ENCODE peak calls at places on chromosomes 6 and 20, in four cellular contexts. Y is K562, H is HepG2, L is GM12878. N is an unnamed sample.

GRCh38 chr6:63347599-63347998 is 27.8 kb upstream of the LGSN start:
- DNase-seq in H (peak), L (no peak), Y (no peak), N (no peak)

GRCh38 chr20:10823585-10823984 is 149.8 kb upstream of the JAG1 start:
- DNase-seq in H (peak), Y (no peak), L (no peak), N (no peak)

GRCh38 chr20:31663838-31664695 is 26.4 kb downstream of the COX4I2 start:
- DNase-seq in Y (peak), L (no peak), H (peak), N (no peak)

GRCh38 chr6:149885888-149886287 is 12.0 kb downstream of the RAET1E start:
- DNase-seq in H (no peak), Y (no peak), L (no peak), N (no peak)

GRCh38 chr6:13188306-13188705 is 140.0 kb downstream of the TBC1D7 start:
- DNase-seq in H (no peak), Y (no peak), L (no peak), N (no peak)

GRCh38 chr20:58019027-58019849 is 209.2 kb downstream of the ANKRD60 start:
- DNase-seq in H (no peak), Y (no peak), L (no peak), N (no peak)

GRCh38 chr6:21200056-21200870 is 393.3 kb upstream of the SOX4 start:
- DNase-seq in H (peak), L (no peak), Y (no peak), N (no peak)

GRCh38 chr6:37242429-37243052 is 15.0 kb upstream of the TBC1D22B start:
- DNase-seq in Y (peak), H (peak), L (no peak), N (no peak)

GRCh38 chr20:36135821-36136220 is 18.7 kb upstream of the EPB41L1 start:
- DNase-seq in Y (no peak), L (no peak), H (no peak), N (no peak)

GRCh38 chr6:4359108-4359710 is 223.8 kb upstream of the ECI2 start:
- DNase-seq in Y (no peak), L (no peak), H (no peak), N (no peak)

GRCh38 chr20:31695849-31696804 is 26.5 kb downstream of the BCL2L1 start:
- DNase-seq in L (no peak), Y (no peak), H (peak), N (no peak)

GRCh38 chr6:158011478-158011920 is 29.8 kb downstream of the SYNJ2 start:
- DNase-seq in L (no peak), Y (no peak), H (peak), N (no peak)

GRCh38 chr20:430091-430999 is 22.2 kb downstream of the RBCK1 start:
- DNase-seq in H (no peak), L (no peak), Y (no peak), N (no peak)

GRCh38 chr6:158441639-158442308 is 118.1 kb upstream of the TMEM181 start:
- DNase-seq in Y (no peak), L (no peak), H (no peak), N (no peak)

GRCh38 chr20:34190679-34191090 is 50.5 kb upstream of the ASIP start:
- DNase-seq in H (peak), Y (peak), L (no peak), N (peak)

GRCh38 chr6:41781302-41781711 is 725 bp downstream of the PRICKLE4 start:
- DNase-seq in Y (no peak), H (no peak), L (no peak), N (no peak)

GRCh38 chr6:48429610-48430009 is 318.6 kb upstream of the PTCHD4 start:
- DNase-seq in Y (no peak), H (peak), L (no peak), N (no peak)

GRCh38 chr20:48478370-48478769 is 349.4 kb downstream of the PREX1 start:
- DNase-seq in Y (no peak), H (no peak), L (no peak), N (no peak)

GRCh38 chr6:12595161-12595792 is 121.3 kb upstream of the PHACTR1 start:
- DNase-seq in L (no peak), Y (no peak), H (no peak), N (no peak)

GRCh38 chr6:148711833-148712653 is 34.8 kb upstream of the UST start:
- DNase-seq in H (no peak), L (no peak), Y (no peak), N (no peak)

GRCh38 chr6:18985958-18986357 is 598.8 kb downstream of the RNF144B start:
- DNase-seq in L (no peak), H (no peak), Y (no peak), N (no peak)

GRCh38 chr20:61674051-61674450 is 391.6 kb downstream of the TAF4 start:
- DNase-seq in L (no peak), Y (no peak), H (no peak), N (no peak)

GRCh38 chr6:158991017-158991723 is 8.8 kb downstream of the RSPH3 start:
- DNase-seq in H (no peak), Y (no peak), L (no peak), N (peak)

GRCh38 chr20:41395669-41396664 is 29.3 kb upstream of the EMILIN3 start:
- DNase-seq in L (no peak), Y (peak), H (peak), N (no peak)

GRCh38 chr6:9537381-9537780 is 877.5 kb downstream of the TFAP2A start:
- DNase-seq in L (no peak), Y (no peak), H (no peak), N (no peak)

GRCh38 chr6:135664527-135664926 is 167.0 kb upstream of the AHI1 start:
- DNase-seq in H (no peak), L (no peak), Y (no peak), N (no peak)

GRCh38 chr6:135665935-135666334 is 168.4 kb upstream of the AHI1 start:
- DNase-seq in H (no peak), Y (no peak), L (no peak), N (no peak)

GRCh38 chr6:135672256-135672655 is 174.7 kb upstream of the AHI1 start:
- DNase-seq in Y (no peak), L (no peak), H (no peak), N (no peak)

GRCh38 chr6:135673671-135674309 is 176.2 kb upstream of the AHI1 start:
- DNase-seq in Y (no peak), H (no peak), L (no peak), N (no peak)

DNA sequence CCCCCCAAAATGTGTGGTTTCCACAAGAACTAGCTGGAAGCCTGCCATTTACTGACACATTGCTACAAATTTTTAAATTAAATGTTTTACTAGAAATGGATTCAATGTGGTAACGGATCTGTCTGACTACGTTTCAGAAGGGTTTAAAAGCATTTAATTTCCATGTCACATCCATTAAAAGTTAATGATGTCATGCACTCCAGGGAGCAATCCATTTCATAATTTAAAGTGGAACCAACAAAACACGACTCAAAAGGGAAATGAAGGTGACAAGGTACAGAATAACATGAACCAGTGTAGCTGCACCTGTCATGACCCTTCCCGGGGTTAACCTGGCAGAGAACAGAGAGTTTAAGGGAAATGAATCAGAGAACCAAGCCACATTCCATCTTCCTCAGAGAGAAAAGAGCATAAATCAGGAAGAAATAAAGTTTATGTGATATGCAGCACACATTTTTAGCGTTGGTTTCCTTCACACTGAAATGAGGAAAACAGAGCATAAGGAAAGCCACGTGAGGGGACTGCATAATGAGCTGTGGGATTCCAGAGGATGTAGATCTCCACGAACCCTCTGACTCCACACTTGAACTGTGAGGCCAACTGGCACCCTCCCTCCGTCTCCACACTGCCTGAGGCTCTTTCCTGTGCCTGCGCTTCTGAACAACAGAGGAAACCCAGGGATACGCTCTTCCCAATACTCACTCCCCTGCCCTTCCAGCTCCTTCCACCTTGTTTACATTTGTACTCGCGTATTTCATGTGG is 170.3 kb upstream of the AHI1 start:
- DNase-seq in L (no peak), H (no peak), Y (no peak), N (peak)
- TF ChIP-seq CBFB in L (no peak), H (no peak), Y (no peak), N (no peak)

DNA sequence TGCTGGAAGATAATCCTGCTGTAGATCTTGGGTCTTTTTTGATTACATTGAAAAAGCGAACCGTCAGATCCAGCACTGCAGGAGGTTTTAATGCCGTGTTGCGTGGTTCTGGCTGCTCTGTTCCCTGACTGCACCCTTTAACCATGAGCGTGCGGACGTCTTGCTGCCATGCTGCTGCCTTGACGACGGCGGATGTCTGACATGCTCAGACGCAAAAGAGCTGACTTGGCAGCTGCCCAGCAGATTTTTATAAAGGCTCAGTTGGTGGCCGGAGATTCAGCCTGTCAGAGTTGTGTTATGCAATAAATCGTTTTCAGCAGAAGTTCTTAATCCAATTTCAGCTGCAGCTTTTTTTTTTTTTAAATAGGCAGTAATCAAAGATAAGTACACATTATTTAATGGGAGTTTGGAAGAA is 119.4 kb downstream of the JARID2 start:
- DNase-seq in Y (peak), L (no peak), H (no peak), N (peak)
- TF ChIP-seq TCF7 in Y (no peak), L (no peak), H (no peak), N (no peak)

DNA sequence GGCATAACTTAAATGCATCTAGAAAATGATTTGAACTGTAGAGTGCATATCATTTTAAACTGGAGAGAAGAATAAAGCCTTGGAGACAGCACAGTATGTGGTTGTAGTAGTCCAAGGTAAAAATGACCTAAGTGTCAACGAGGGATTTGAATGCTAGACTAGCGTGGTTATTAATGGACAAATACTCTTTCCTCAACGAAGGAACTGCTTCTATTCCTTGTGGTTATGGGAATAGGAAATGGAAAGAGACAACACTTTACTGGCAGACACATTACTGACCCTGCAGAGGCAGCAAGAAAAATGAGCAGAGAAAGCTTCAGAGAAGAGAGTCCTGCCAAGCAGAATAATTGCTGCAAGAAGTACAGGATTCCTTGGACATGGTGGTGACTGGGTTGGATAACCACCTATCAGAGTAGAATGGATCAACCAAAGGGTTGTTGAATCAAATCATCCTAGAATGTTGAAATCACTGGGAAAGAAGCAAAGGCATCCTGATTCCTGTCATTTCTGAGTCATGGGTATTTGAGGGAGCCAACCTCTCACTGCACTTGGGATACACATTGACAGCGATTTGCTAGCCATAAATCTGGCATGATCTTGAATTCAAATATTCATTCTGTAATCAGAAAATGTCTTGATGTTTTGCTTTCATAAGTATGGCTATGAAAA is 258.1 kb upstream of the EPHA7 start:
- DNase-seq in L (no peak), Y (no peak), H (no peak), N (no peak)
- TF ChIP-seq CREM in L (no peak), Y (no peak), H (no peak), N (no peak)

GRCh38 chr6:45438156-45438555 is 60.4 kb upstream of the SUPT3H start:
- DNase-seq in L (no peak), H (no peak), Y (no peak), N (no peak)

GRCh38 chr6:45434401-45434741 is 56.6 kb upstream of the SUPT3H start:
- DNase-seq in Y (no peak), L (no peak), H (no peak), N (no peak)

GRCh38 chr6:45438849-45439406 is 61.2 kb upstream of the SUPT3H start:
- DNase-seq in Y (peak), H (no peak), L (no peak), N (no peak)

GRCh38 chr6:45437441-45437820 is 59.7 kb upstream of the SUPT3H start:
- DNase-seq in H (no peak), L (no peak), Y (no peak), N (no peak)

GRCh38 chr6:45436544-45437440 is 59.1 kb upstream of the SUPT3H start:
- DNase-seq in H (no peak), L (peak), Y (peak), N (no peak)
- TF ChIP-seq CBFB in H (no peak), L (no peak), Y (no peak), N (no peak)

GRCh38 chr20:47127986-47128385 is 228.5 kb downstream of the ZMYND8 start:
- DNase-seq in L (no peak), H (no peak), Y (no peak), N (no peak)

GRCh38 chr20:47124235-47124717 is 229.6 kb downstream of the EYA2 start:
- DNase-seq in L (no peak), H (no peak), Y (no peak), N (no peak)

GRCh38 chr20:47125553-47126373 is 230.7 kb downstream of the ZMYND8 start:
- DNase-seq in H (no peak), L (no peak), Y (no peak), N (no peak)

GRCh38 chr20:47126374-47126705 is 230.2 kb downstream of the ZMYND8 start:
- DNase-seq in Y (no peak), L (no peak), H (no peak), N (no peak)

DNA sequence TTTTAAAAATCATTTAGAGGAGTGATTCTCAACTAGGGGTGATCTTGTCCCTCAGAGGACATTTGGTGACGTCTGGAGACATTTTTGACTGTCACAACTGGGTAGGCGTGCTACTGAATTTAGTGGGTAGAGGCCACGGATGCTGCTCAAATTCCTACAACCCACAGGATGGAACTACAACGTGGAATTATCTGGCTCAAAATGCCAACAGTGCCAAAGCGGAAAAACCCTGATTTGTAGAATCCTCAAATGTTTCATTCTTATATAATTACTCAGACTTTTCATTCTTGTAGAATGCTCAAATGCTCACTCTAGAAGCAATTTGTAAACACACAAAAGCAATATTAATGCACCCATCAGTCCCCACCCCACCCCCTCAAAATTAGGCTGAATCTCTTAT is 229.8 kb downstream of the ZMYND8 start:
- DNase-seq in L (no peak), Y (no peak), H (no peak), N (no peak)
- TF ChIP-seq TCF7 in L (no peak), Y (no peak), H (no peak), N (no peak)

GRCh38 chr6:122692807-122693580 is 82.8 kb downstream of the PKIB start:
- DNase-seq in Y (no peak), L (no peak), H (no peak), N (no peak)

GRCh38 chr6:122696079-122696478 is 83.4 kb upstream of the FABP7 start:
- DNase-seq in L (no peak), Y (no peak), H (no peak), N (no peak)

GRCh38 chr6:122696853-122697252 is 82.7 kb upstream of the FABP7 start:
- DNase-seq in Y (no peak), L (no peak), H (peak), N (no peak)

GRCh38 chr6:122695188-122695587 is 84.3 kb upstream of the FABP7 start:
- DNase-seq in L (no peak), H (no peak), Y (no peak), N (no peak)

GRCh38 chr6:122692175-122692598 is 82.0 kb downstream of the PKIB start:
- DNase-seq in L (no peak), Y (no peak), H (no peak), N (no peak)
- TF ChIP-seq CREM in L (no peak), Y (no peak), H (no peak), N (no peak)

DNA sequence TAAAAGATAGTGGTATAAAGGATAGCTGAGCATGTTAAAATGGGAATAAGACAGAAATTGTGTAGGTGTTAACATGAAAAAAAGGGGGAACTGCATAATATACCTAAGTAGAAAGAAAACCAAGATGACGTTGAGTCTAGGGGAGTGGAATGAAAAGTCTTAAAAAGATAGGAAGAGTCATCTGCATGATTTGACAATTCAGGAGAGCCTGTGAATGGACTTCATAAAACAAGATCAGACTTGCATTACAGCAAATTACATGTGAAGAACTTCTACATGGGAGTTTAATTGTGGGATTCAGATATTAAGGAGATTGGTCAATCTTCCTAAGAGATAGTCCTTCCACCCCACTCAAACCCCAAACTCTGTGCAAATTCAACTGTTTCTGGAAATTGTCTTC is 85.5 kb downstream of the WASF1 start:
- DNase-seq in H (no peak), Y (no peak), L (no peak), N (no peak)
- TF ChIP-seq CBFB in H (no peak), Y (no peak), L (no peak), N (no peak)

GRCh38 chr6:88377976-88378580 is 211.9 kb upstream of the CNR1 start:
- DNase-seq in H (no peak), L (no peak), Y (peak), N (no peak)

GRCh38 chr6:88378639-88379038 is 212.5 kb upstream of the CNR1 start:
- DNase-seq in Y (peak), H (no peak), L (no peak), N (no peak)

GRCh38 chr6:88374556-88374955 is 208.4 kb upstream of the CNR1 start:
- DNase-seq in L (no peak), Y (no peak), H (no peak), N (no peak)

GRCh38 chr6:88376197-88376596 is 210.1 kb upstream of the CNR1 start:
- DNase-seq in L (no peak), Y (no peak), H (no peak), N (no peak)

DNA sequence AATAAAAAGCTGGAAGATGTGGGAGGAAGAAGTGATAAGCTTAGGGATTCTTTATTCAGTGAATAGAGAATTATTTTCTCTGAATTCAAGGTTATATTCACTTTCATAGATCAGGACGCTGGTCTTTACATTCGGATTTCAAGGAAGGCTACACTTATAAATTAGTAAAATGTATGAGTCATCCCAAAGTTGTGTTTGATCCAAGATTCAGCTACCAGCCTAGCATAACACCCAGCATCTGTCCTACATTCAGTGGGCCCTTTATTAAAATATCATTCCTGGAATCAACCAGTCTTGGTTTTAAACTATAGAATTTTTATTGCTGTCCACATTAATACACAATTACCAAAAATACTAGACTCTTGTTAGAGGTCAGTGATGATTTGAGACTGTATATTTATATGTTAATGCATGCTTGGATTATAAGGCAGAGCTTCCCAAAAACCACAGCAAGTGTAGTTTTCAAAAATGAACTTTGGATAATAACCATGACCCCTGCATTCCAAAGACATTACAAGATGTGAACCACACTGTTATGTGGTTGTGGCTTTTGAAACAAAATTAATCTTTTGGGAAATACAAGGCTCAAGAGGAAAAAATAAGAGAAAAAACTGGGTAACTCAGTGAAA is 210.7 kb upstream of the CNR1 start:
- DNase-seq in Y (no peak), H (no peak), L (no peak), N (no peak)
- TF ChIP-seq TCF7 in Y (no peak), H (no peak), L (no peak), N (no peak)

GRCh38 chr6:170024940-170025339 is 265.9 kb downstream of the DLL1 start:
- DNase-seq in H (no peak), L (no peak), Y (no peak), N (no peak)
- TF ChIP-seq CREM in H (no peak), L (no peak), Y (no peak), N (no peak)